ENCODE peak calls at places on chromosomes 3 and 15, in nine cellular contexts. Z is dorsolateral prefrontal cortex, E is esophagus muscularis mucosa, T is tibial nerve, J is HepG2, S is ovary, W is pancreas, F is heart right ventricle, H is aorta. V is an unnamed sample.

GRCh38 chr3:132803889-132804288 is 81.7 kb upstream of the NPHP3 start:
- DNase-seq in Z (no peak), E (no peak), T (no peak), J (no peak), S (no peak), W (no peak), F (no peak), H (no peak), V (no peak)

GRCh38 chr3:167895684-167896083 is 160.2 kb downstream of the SERPINI1 start:
- DNase-seq in Z (no peak), E (no peak), T (no peak), J (no peak), S (no peak), W (no peak), F (no peak), H (no peak), V (no peak)

GRCh38 chr15:28003302-28004037 is 95.6 kb downstream of the OCA2 start:
- DNase-seq in Z (no peak), E (peak), T (no peak), J (no peak), S (no peak), W (no peak), F (no peak), H (peak), V (no peak)

GRCh38 chr3:126753191-126754160 is 49.4 kb downstream of the CHCHD6 start:
- DNase-seq in Z (no peak), E (no peak), T (no peak), J (peak), S (no peak), W (no peak), F (no peak), H (no peak), V (no peak)

GRCh38 chr15:77905301-77905920 is 172.1 kb downstream of the TBC1D2B start:
- DNase-seq in Z (peak), E (no peak), T (no peak), J (no peak), S (no peak), W (peak), F (no peak), H (peak), V (no peak)

GRCh38 chr15:64092864-64093626 is 593 bp downstream of the CIAO2A start:
- DNase-seq in Z (no peak), E (no peak), T (no peak), J (peak), S (peak), W (peak), F (peak), H (peak), V (peak)

GRCh38 chr3:108287146-108287545 is 9.2 kb upstream of the HHLA2 start:
- DNase-seq in Z (no peak), E (no peak), T (no peak), J (no peak), S (no peak), W (no peak), F (no peak), H (no peak), V (no peak)

GRCh38 chr3:141952611-141953010 is 76.2 kb downstream of the ATP1B3 start:
- DNase-seq in Z (peak), E (no peak), T (no peak), J (no peak), S (no peak), W (no peak), F (no peak), H (no peak), V (no peak)

GRCh38 chr15:60128000-60128376 is 123.9 kb downstream of the FOXB1 start:
- DNase-seq in Z (no peak), E (peak), T (no peak), J (no peak), S (no peak), W (no peak), F (no peak), H (no peak), V (no peak)

GRCh38 chr15:77985031-77985930 is 92.2 kb downstream of the TBC1D2B start:
- DNase-seq in Z (peak), E (no peak), T (no peak), J (no peak), S (peak), W (no peak), F (no peak), H (no peak), V (no peak)

GRCh38 chr3:17820704-17821103 is 78.3 kb upstream of the TBC1D5 start:
- DNase-seq in Z (no peak), E (no peak), T (no peak), J (no peak), S (no peak), W (no peak), F (no peak), H (no peak), V (no peak)

GRCh38 chr15:80967451-80967850 is 22.2 kb downstream of the MESD start:
- DNase-seq in Z (no peak), E (no peak), T (no peak), J (peak), S (peak), W (no peak), F (no peak), H (no peak), V (no peak)

GRCh38 chr15:52040167-52040900 is 21.3 kb downstream of the MAPK6 start:
- DNase-seq in Z (no peak), E (no peak), T (no peak), J (no peak), S (peak), W (no peak), F (no peak), H (no peak), V (no peak)

GRCh38 chr3:63875510-63875909 is 11.8 kb downstream of the ATXN7 start:
- DNase-seq in Z (no peak), E (no peak), T (no peak), J (no peak), S (no peak), W (no peak), F (no peak), H (no peak), V (no peak)

GRCh38 chr3:133935843-133936825 is 40.5 kb upstream of the RAB6B start:
- DNase-seq in Z (no peak), E (peak), T (no peak), J (no peak), S (no peak), W (peak), F (no peak), H (no peak), V (no peak)

GRCh38 chr3:170499562-170500156 is 81.0 kb downstream of the CLDN11 start:
- DNase-seq in Z (no peak), E (no peak), T (peak), J (peak), S (peak), W (no peak), F (no peak), H (no peak), V (no peak)

GRCh38 chr15:79007066-79007465 is 62.2 kb upstream of the CTSH start:
- DNase-seq in Z (no peak), E (no peak), T (peak), J (peak), S (no peak), W (peak), F (peak), H (no peak), V (peak)

GRCh38 chr3:192188218-192188835 is 539.0 kb downstream of the FGF12 start:
- DNase-seq in Z (no peak), E (no peak), T (peak), J (peak), S (no peak), W (peak), F (peak), H (peak), V (peak)

GRCh38 chr3:32238816-32239637 is 547 bp downstream of the CMTM8 start:
- DNase-seq in Z (no peak), E (peak), T (no peak), J (no peak), S (no peak), W (peak), F (peak), H (peak), V (peak)
- H3K27ac ChIP-seq in Z (no peak), E (peak), T (peak), J (peak), S (no peak), W (peak), F (peak), H (no peak), V (peak)

DNA sequence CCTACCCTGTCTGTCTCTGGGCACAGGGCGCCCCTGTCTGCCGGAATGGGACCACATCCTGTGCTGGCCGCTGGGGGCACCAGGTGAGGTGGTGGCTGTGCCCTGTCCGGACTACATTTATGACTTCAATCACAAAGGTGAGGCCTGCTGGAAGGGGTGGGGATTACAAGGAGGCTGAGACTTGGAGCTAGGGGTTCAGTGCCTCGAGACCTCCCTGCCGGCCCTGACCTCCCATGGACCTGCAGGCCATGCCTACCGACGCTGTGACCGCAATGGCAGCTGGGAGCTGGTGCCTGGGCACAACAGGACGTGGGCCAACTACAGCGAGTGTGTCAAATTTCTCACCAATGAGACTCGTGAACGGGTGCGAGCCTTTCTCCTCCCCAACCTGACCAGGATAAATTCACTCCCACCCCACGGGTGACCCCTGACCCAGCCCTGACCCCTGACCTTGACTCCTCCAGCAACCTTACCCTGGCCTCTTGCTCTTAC is 20.4 kb downstream of the PTH1R start:
- DNase-seq in Z (no peak), E (no peak), T (no peak), J (peak), S (no peak), W (peak), F (no peak), H (peak), V (peak)
- H3K4me3 ChIP-seq in Z (no peak), E (no peak), T (no peak), J (no peak), S (no peak), W (no peak), F (no peak), H (no peak), V (no peak)

DNA sequence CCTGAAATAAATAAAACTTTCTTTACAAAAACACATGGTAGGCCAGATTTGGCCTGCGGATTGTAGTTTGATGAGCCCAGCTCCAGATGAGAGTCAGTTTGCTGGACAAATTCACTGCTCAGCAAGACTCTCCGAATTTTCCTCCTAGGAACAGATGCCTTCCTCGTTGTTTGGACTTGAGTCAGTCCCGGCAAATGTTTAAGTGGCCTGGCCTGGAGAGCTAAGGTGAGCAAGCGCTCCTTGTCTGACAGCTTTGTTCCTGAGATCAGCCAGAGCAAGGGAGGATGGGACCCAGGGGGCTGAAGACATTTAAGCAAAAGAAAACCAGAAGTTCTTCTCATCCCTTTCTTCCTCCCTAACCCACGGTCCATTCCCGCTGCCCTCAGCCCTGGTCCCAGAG is 40.2 kb downstream of the POLR2M start:
- DNase-seq in Z (no peak), E (no peak), T (no peak), J (no peak), S (no peak), W (no peak), F (no peak), H (no peak), V (no peak)
- H3K27ac ChIP-seq in Z (no peak), E (peak), T (no peak), J (no peak), S (no peak), W (no peak), F (no peak), H (no peak), V (no peak)

DNA sequence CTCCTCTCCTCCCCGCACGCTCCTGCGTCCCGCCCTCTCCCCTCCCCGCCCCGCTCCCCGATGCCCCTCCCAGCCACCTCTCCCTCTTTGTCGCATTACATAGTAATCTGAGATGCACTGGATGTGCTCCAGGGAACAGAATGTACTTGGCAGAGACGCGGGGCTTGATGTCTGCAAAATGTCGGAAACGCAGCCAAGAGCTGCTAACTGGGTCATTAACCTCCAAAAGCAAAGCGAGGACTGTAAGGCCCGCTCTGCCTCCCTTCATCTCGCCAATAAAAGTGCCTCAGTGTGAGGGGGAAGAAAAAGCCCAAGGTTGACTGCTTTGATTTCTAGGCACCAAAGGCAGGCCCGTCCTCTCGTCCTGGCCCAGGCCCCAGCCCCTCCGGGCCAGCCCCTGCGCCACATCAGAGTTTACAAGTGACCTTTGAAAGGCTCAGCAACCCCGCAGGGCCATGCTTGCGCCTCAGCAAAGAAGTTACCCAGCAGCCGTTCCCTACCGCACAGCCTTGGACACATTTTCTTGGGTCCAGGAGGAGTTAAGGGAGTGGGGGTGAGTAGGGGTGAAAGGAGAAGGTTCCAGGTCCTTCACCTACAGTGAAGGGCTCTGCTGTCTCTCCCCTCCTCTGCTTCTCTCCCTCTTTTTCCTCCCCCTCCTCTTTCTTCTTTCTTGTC is 223.7 kb upstream of the TPRG1 start:
- DNase-seq in Z (peak), E (peak), T (peak), J (no peak), S (peak), W (peak), F (peak), H (peak), V (peak)
- H3K4me3 ChIP-seq in Z (peak), E (peak), T (peak), J (no peak), S (peak), W (peak), F (peak), H (no peak), V (peak)